ENCODE peak calls at places on chromosomes 16 and 17, in six cellular contexts. E is EL; K is hypothalamus; F is stimulated activated CD8-positive, alpha-beta memory T cell treated with anti-CD3 and anti-CD28 coated beads, Interleukin-15, amount 100 ng/mL, for 4 hours; Z is upper lobe of right lung; P is AG09309. M is an unnamed sample.
A peak's percentile ranks its signal among the peaks of the same experiment; 100 is the strongest.

GRCh38 chr17:77489898-77490265 is 349.1 kb downstream of the SEC14L1 start:
- DNase-seq in E (no peak), K (peak; percentile 89), F (no peak), Z (peak; percentile 68), P (no peak), M (peak; percentile 77)

GRCh38 chr17:81095608-81095888 is 60.6 kb downstream of the BAIAP2 start:
- DNase-seq in E (no peak), K (no peak), F (no peak), Z (no peak), P (no peak), M (no peak)

GRCh38 chr17:303161-303560 is 49.4 kb downstream of the RPH3AL start:
- DNase-seq in E (no peak), K (no peak), F (no peak), Z (no peak), P (no peak), M (no peak)

GRCh38 chr17:49406791-49407190 is 7.9 kb downstream of the PHB1 start:
- DNase-seq in E (no peak), K (no peak), F (no peak), Z (no peak), P (no peak), M (no peak)

GRCh38 chr16:11133344-11133921 is 122.6 kb downstream of the SOCS1 start:
- DNase-seq in E (peak; percentile 97), K (peak; percentile 23), F (no peak), Z (peak; percentile 82), P (peak; percentile 84), M (no peak)

GRCh38 chr17:30091771-30092170 is 24.8 kb upstream of the NSRP1 start:
- DNase-seq in E (peak; percentile 93), K (no peak), F (no peak), Z (no peak), P (peak; percentile 59), M (no peak)

GRCh38 chr16:19005561-19006445 is 22.1 kb downstream of the TMC7 start:
- DNase-seq in E (peak; percentile 10), K (peak; percentile 90), F (no peak), Z (no peak), P (no peak), M (peak; percentile 95)

GRCh38 chr17:17952691-17953090 is 19.5 kb downstream of the TOM1L2 start:
- DNase-seq in E (no peak), K (no peak), F (no peak), Z (no peak), P (no peak), M (no peak)

GRCh38 chr17:19346351-19347255 is 15.9 kb downstream of the B9D1 start:
- DNase-seq in E (peak; percentile 81), K (no peak), F (no peak), Z (peak; percentile 47), P (peak; percentile 59), M (peak; percentile 44)

GRCh38 chr17:80466188-80466705 is 10.2 kb downstream of the NPTX1 start:
- DNase-seq in E (no peak), K (no peak), F (no peak), Z (no peak), P (no peak), M (no peak)

GRCh38 chr16:23128056-23128455 is 21.2 kb downstream of the USP31 start:
- DNase-seq in E (no peak), K (no peak), F (no peak), Z (no peak), P (no peak), M (no peak)

GRCh38 chr17:27956601-27957445 is 63.7 kb upstream of the LYRM9 start:
- DNase-seq in E (no peak), K (no peak), F (no peak), Z (no peak), P (no peak), M (no peak)

GRCh38 chr17:42517516-42517915 is 18.5 kb upstream of the NAGLU start:
- DNase-seq in E (peak; percentile 95), K (peak; percentile 64), F (peak; percentile 47), Z (peak; percentile 92), P (peak; percentile 90), M (peak; percentile 78)

GRCh38 chr17:75105269-75106080 is 4.3 kb upstream of the ARMC7 start:
- DNase-seq in E (peak; percentile 36), K (peak; percentile 18), F (no peak), Z (peak; percentile 83), P (no peak), M (peak; percentile 39)

GRCh38 chr17:55774834-55775233 is 24.0 kb downstream of the PCTP start:
- DNase-seq in E (no peak), K (peak; percentile 15), F (no peak), Z (no peak), P (no peak), M (no peak)

GRCh38 chr16:59540621-59541020 is 806.5 kb upstream of the GOT2 start:
- DNase-seq in E (peak; percentile 8), K (no peak), F (no peak), Z (no peak), P (no peak), M (no peak)

GRCh38 chr17:77706938-77707337 is 251.6 kb upstream of the TNRC6C start:
- DNase-seq in E (no peak), K (no peak), F (no peak), Z (no peak), P (no peak), M (no peak)

GRCh38 chr17:14717849-14718248 is 417.0 kb downstream of the HS3ST3B1 start:
- DNase-seq in E (no peak), K (no peak), F (no peak), Z (no peak), P (no peak), M (no peak)

M was measured in dorsolateral prefrontal cortex.